ENCODE peak calls at places on chromosomes 13 and 19, in six cellular contexts. One of them, this sample, is unnamed.
A peak's percentile ranks its signal among the peaks of the same experiment; 100 is the strongest.

GRCh38 chr19:43575955-43576451 is 402 bp downstream of the PINLYP start:
- DNase-seq in AG10803: no peak
- DNase-seq in cardiac muscle cell: no peak
- DNase-seq in uterus: no peak
- DNase-seq in mammary epithelial cell: peak; percentile 11
- DNase-seq in ovary: peak; percentile 24
- DNase-seq in this sample: no peak

GRCh38 chr19:3463039-3463958 is 17.0 kb downstream of the SMIM24 start:
- DNase-seq in mammary epithelial cell: no peak
- DNase-seq in cardiac muscle cell: no peak
- DNase-seq in ovary: no peak
- DNase-seq in AG10803: no peak
- DNase-seq in uterus: peak; percentile 21
- DNase-seq in this sample: no peak

GRCh38 chr19:7899751-7900352 is 3.8 kb upstream of the MAP2K7 start:
- DNase-seq in ovary: no peak
- DNase-seq in mammary epithelial cell: no peak
- DNase-seq in AG10803: no peak
- DNase-seq in cardiac muscle cell: no peak
- DNase-seq in uterus: no peak
- DNase-seq in this sample: no peak

GRCh38 chr13:98835156-98835555 is 82.7 kb upstream of the SLC15A1 start:
- DNase-seq in cardiac muscle cell: no peak
- DNase-seq in AG10803: no peak
- DNase-seq in mammary epithelial cell: no peak
- DNase-seq in uterus: no peak
- DNase-seq in ovary: no peak
- DNase-seq in this sample: no peak

GRCh38 chr13:72221276-72221962 is 354.4 kb upstream of the DACH1 start:
- DNase-seq in mammary epithelial cell: peak; percentile 46
- DNase-seq in ovary: no peak
- DNase-seq in AG10803: no peak
- DNase-seq in cardiac muscle cell: peak; percentile 22
- DNase-seq in uterus: no peak
- DNase-seq in this sample: peak; percentile 3

GRCh38 chr13:42594577-42595571 is 20.9 kb downstream of the TNFSF11 start:
- DNase-seq in ovary: peak; percentile 36
- DNase-seq in cardiac muscle cell: peak; percentile 81
- DNase-seq in AG10803: peak; percentile 76
- DNase-seq in mammary epithelial cell: peak; percentile 48
- DNase-seq in uterus: peak; percentile 52
- DNase-seq in this sample: peak; percentile 71

GRCh38 chr19:1904385-1905070 is 671 bp upstream of the ADAT3 start:
- DNase-seq in AG10803: no peak
- DNase-seq in mammary epithelial cell: peak; percentile 34
- DNase-seq in cardiac muscle cell: peak; percentile 68
- DNase-seq in uterus: peak; percentile 55
- DNase-seq in ovary: no peak
- DNase-seq in this sample: peak; percentile 74

GRCh38 chr19:47330466-47330869 is 1.5 kb upstream of the C5AR2 start:
- DNase-seq in AG10803: no peak
- DNase-seq in ovary: no peak
- DNase-seq in mammary epithelial cell: no peak
- DNase-seq in uterus: no peak
- DNase-seq in cardiac muscle cell: no peak
- DNase-seq in this sample: no peak

GRCh38 chr13:73687087-73687486 is 447.1 kb downstream of the KLF12 start:
- DNase-seq in mammary epithelial cell: no peak
- DNase-seq in ovary: no peak
- DNase-seq in AG10803: no peak
- DNase-seq in uterus: no peak
- DNase-seq in cardiac muscle cell: no peak
- DNase-seq in this sample: no peak

GRCh38 chr19:3785938-3786824 is at the start of gene MATK:
- DNase-seq in mammary epithelial cell: no peak
- DNase-seq in AG10803: no peak
- DNase-seq in ovary: no peak
- DNase-seq in uterus: no peak
- DNase-seq in cardiac muscle cell: no peak
- DNase-seq in this sample: peak; percentile 74

GRCh38 chr19:38555200-38555599 is 62.6 kb downstream of the MAP4K1 start:
- DNase-seq in cardiac muscle cell: no peak
- DNase-seq in ovary: no peak
- DNase-seq in uterus: no peak
- DNase-seq in mammary epithelial cell: no peak
- DNase-seq in AG10803: no peak
- DNase-seq in this sample: no peak

GRCh38 chr13:79709526-79709925 is 228.6 kb downstream of the NDFIP2 start:
- DNase-seq in uterus: no peak
- DNase-seq in ovary: no peak
- DNase-seq in mammary epithelial cell: no peak
- DNase-seq in cardiac muscle cell: no peak
- DNase-seq in AG10803: peak; percentile 83
- DNase-seq in this sample: no peak

GRCh38 chr13:94674609-94675348 is 37.6 kb downstream of the SOX21 start:
- DNase-seq in mammary epithelial cell: peak; percentile 24
- DNase-seq in uterus: no peak
- DNase-seq in cardiac muscle cell: peak; percentile 77
- DNase-seq in ovary: no peak
- DNase-seq in AG10803: peak; percentile 35
- DNase-seq in this sample: peak; percentile 51

GRCh38 chr19:35533822-35534521 is 716 bp downstream of the GAPDHS start:
- DNase-seq in ovary: no peak
- DNase-seq in AG10803: peak; percentile 48
- DNase-seq in uterus: no peak
- DNase-seq in cardiac muscle cell: peak; percentile 29
- DNase-seq in mammary epithelial cell: no peak
- DNase-seq in this sample: peak; percentile 63

GRCh38 chr13:102141625-102142472 is 260.0 kb downstream of the FGF14 start:
- DNase-seq in AG10803: peak; percentile 20
- DNase-seq in uterus: no peak
- DNase-seq in mammary epithelial cell: no peak
- DNase-seq in cardiac muscle cell: peak; percentile 23
- DNase-seq in ovary: no peak
- DNase-seq in this sample: peak; percentile 15

GRCh38 chr13:98289339-98289935 is 112.4 kb upstream of the RNF113B start:
- DNase-seq in cardiac muscle cell: no peak
- DNase-seq in AG10803: no peak
- DNase-seq in ovary: no peak
- DNase-seq in uterus: no peak
- DNase-seq in mammary epithelial cell: no peak
- DNase-seq in this sample: no peak

GRCh38 chr19:19514215-19514633 is 1.1 kb downstream of the TSSK6 start:
- DNase-seq in AG10803: peak; percentile 56
- DNase-seq in ovary: peak; percentile 79
- DNase-seq in cardiac muscle cell: no peak
- DNase-seq in uterus: peak; percentile 51
- DNase-seq in mammary epithelial cell: no peak
- DNase-seq in this sample: no peak

GRCh38 chr19:17107546-17108452 is 32.2 kb downstream of the MYO9B start:
- DNase-seq in mammary epithelial cell: peak; percentile 98
- DNase-seq in ovary: peak; percentile 70
- DNase-seq in AG10803: peak; percentile 98
- DNase-seq in uterus: peak; percentile 95
- DNase-seq in cardiac muscle cell: no peak
- DNase-seq in this sample: no peak

GRCh38 chr19:28727133-28727834 is 485.7 kb downstream of the UQCRFS1 start:
- DNase-seq in AG10803: no peak
- DNase-seq in ovary: no peak
- DNase-seq in cardiac muscle cell: peak; percentile 66
- DNase-seq in mammary epithelial cell: no peak
- DNase-seq in uterus: no peak
- DNase-seq in this sample: no peak

GRCh38 chr13:24220086-24220703 is 59.7 kb downstream of the SPATA13 start:
- DNase-seq in AG10803: peak; percentile 85
- DNase-seq in cardiac muscle cell: peak; percentile 86
- DNase-seq in mammary epithelial cell: peak; percentile 67
- DNase-seq in uterus: no peak
- DNase-seq in ovary: no peak
- DNase-seq in this sample: peak; percentile 69

GRCh38 chr19:7636691-7637373 is at the start of gene STXBP2:
- DNase-seq in ovary: no peak
- DNase-seq in mammary epithelial cell: peak; percentile 73
- DNase-seq in AG10803: no peak
- DNase-seq in uterus: peak; percentile 34
- DNase-seq in cardiac muscle cell: peak; percentile 70
- DNase-seq in this sample: peak; percentile 99

GRCh38 chr19:5290336-5291262 is 50.0 kb downstream of the PTPRS start:
- DNase-seq in mammary epithelial cell: no peak
- DNase-seq in cardiac muscle cell: no peak
- DNase-seq in AG10803: no peak
- DNase-seq in ovary: no peak
- DNase-seq in uterus: no peak
- DNase-seq in this sample: no peak

GRCh38 chr19:5288347-5288739 is 52.3 kb downstream of the PTPRS start:
- DNase-seq in uterus: no peak
- DNase-seq in mammary epithelial cell: no peak
- DNase-seq in ovary: no peak
- DNase-seq in AG10803: peak; percentile 35
- DNase-seq in cardiac muscle cell: no peak
- DNase-seq in this sample: no peak

GRCh38 chr19:5291588-5292193 is 48.9 kb downstream of the PTPRS start:
- DNase-seq in AG10803: no peak
- DNase-seq in ovary: no peak
- DNase-seq in uterus: no peak
- DNase-seq in mammary epithelial cell: no peak
- DNase-seq in cardiac muscle cell: no peak
- DNase-seq in this sample: no peak

GRCh38 chr19:5287066-5287465 is 53.5 kb downstream of the PTPRS start:
- DNase-seq in mammary epithelial cell: no peak
- DNase-seq in ovary: no peak
- DNase-seq in uterus: no peak
- DNase-seq in AG10803: no peak
- DNase-seq in cardiac muscle cell: no peak
- DNase-seq in this sample: no peak

GRCh38 chr19:5289060-5289990 is 51.3 kb downstream of the PTPRS start:
- DNase-seq in mammary epithelial cell: no peak
- DNase-seq in cardiac muscle cell: no peak
- DNase-seq in uterus: no peak
- DNase-seq in ovary: no peak
- DNase-seq in AG10803: no peak
- DNase-seq in this sample: no peak
- TF ChIP-seq CTCF in mammary epithelial cell: no peak
- TF ChIP-seq CTCF in cardiac muscle cell: no peak
- TF ChIP-seq CTCF in uterus: no peak
- TF ChIP-seq CTCF in ovary: no peak
- TF ChIP-seq CTCF in AG10803: no peak
- TF ChIP-seq CTCF in this sample: no peak

DNA sequence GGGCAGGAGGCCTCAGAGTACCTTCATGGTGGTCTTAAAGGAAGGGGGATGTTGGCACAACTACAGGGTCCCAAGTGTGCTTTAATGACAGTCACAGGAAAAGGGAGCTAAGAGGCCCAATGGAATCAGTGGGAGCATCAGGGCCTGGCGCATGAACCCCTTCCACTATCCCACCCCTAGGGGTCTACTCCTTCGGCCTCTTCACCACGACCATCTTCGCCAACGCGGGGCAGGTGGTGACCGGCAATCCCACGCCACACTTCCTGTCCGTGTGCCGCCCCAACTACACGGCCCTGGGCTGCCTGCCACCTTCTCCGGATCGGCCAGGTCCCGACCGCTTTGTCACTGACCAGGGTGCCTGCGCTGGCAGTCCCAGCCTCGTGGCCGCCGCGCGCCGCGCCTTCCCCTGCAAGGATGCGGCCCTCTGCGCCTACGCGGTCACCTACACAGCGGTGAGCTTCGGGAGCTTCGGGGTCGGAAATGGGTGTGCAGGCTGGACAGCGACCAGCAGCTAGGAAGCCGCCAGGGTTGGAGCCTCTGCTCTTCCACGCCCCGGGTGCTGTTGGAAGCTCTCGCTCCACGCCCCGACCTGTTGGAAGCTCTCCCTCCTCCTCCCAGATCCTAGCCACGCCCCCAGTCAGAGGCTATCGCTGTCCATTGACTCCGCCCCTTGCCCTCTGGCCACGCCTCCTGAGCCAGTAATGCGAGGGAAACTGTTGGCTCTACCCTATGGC is 6.0 kb downstream of the PLPPR2 start:
- DNase-seq in uterus: no peak
- DNase-seq in ovary: no peak
- DNase-seq in cardiac muscle cell: peak; percentile 90
- DNase-seq in mammary epithelial cell: no peak
- DNase-seq in AG10803: no peak
- DNase-seq in this sample: no peak
- TF ChIP-seq CTCF in uterus: no peak
- TF ChIP-seq CTCF in ovary: no peak
- TF ChIP-seq CTCF in cardiac muscle cell: no peak
- TF ChIP-seq CTCF in mammary epithelial cell: no peak
- TF ChIP-seq CTCF in AG10803: no peak
- TF ChIP-seq CTCF in this sample: no peak

DNA sequence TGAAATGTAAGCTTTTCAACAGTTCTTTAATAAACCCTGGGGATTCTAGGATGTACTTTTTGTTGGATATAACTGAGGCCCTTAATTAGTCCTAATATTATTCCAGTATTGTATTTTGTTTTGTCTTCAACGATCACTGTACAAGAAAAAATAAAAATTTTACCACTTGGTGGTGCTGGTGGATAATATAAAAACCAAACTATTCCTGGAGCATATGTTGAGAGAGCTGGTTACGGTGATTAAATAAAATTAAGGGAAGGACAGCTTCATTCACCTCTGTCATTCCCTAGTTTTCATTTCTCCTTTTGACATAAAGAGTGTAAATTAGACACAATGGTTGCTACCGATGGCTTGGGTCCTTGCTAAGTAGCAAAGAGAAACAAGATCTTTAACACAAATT is 598.6 kb upstream of the PCDH20 start:
- DNase-seq in AG10803: no peak
- DNase-seq in cardiac muscle cell: peak; percentile 39
- DNase-seq in mammary epithelial cell: no peak
- DNase-seq in uterus: no peak
- DNase-seq in ovary: no peak
- DNase-seq in this sample: no peak
- TF ChIP-seq CTCF in AG10803: no peak
- TF ChIP-seq CTCF in cardiac muscle cell: no peak
- TF ChIP-seq CTCF in mammary epithelial cell: no peak
- TF ChIP-seq CTCF in uterus: no peak
- TF ChIP-seq CTCF in ovary: no peak
- TF ChIP-seq CTCF in this sample: no peak

DNA sequence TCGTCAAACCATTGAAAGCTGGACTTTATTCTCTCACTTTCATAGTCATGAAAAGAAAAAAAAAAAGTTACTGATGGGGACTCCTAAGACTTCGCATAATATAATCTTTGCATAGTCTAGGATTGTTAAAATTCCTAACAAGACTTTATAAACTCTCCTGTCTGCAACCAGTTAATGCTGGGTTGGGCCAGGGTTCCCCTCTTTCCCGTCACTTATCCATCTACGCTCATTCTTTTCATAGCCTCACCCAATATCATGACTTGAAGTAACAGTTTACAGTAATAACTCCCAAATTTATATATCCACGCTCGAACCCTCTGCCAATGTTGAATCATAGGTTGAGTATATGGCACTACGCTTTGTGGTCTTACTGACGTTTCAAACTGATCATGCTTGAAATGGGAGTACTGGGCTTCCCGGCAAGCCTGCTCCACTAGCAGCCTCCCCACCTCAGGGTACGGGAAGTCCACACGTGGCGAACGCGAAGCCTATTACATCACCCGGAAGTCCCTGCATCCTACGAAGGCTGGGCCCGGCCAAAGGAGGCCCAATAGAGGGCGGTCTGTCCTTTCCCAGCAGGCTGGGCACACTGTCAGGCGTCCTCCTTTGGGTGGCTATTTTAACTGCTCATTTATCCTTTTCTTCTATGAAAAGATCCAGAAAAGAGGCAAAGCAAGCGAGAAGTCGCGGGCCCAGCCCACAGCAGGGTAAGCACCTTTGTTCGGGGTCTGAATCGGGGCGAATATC is 694 bp upstream of the ZNF460 start:
- DNase-seq in AG10803: peak; percentile 97
- DNase-seq in uterus: peak; percentile 89
- DNase-seq in mammary epithelial cell: peak; percentile 92
- DNase-seq in cardiac muscle cell: peak; percentile 95
- DNase-seq in ovary: peak; percentile 90
- DNase-seq in this sample: peak; percentile 86
- TF ChIP-seq CTCF in AG10803: peak; percentile 40
- TF ChIP-seq CTCF in uterus: peak; percentile 37
- TF ChIP-seq CTCF in mammary epithelial cell: peak; percentile 22
- TF ChIP-seq CTCF in cardiac muscle cell: peak; percentile 40
- TF ChIP-seq CTCF in ovary: no peak
- TF ChIP-seq CTCF in this sample: peak; percentile 68